ENCODE peak calls at places on chromosomes 3 and 15, in four cellular contexts. X, O, C and Y are unnamed samples.

GRCh38 chr3:81910244-81910852 is 148.9 kb upstream of the GBE1 start:
- DNase-seq in X (peak; percentile 8), O (no peak), C (peak; percentile 62), Y (no peak)

GRCh38 chr3:122586918-122587317 is 9.5 kb downstream of the PARP15 start:
- DNase-seq in X (no peak), O (no peak), C (no peak), Y (no peak)

GRCh38 chr15:94234300-94234699 is 2.9 kb downstream of the MCTP2 start:
- DNase-seq in X (peak; percentile 23), O (no peak), C (peak; percentile 6), Y (no peak)

GRCh38 chr3:140467104-140467577 is 210.7 kb upstream of the TRIM42 start:
- DNase-seq in X (peak; percentile 45), O (no peak), C (peak; percentile 60), Y (no peak)

GRCh38 chr3:112619295-112619694 is 21.6 kb downstream of the CCDC80 start:
- DNase-seq in X (no peak), O (no peak), C (no peak), Y (no peak)

GRCh38 chr3:63141-63845 is 133.3 kb upstream of the CHL1 start:
- DNase-seq in X (no peak), O (no peak), C (no peak), Y (no peak)

GRCh38 chr15:40365624-40366023 is 7.6 kb downstream of the DISP2 start:
- DNase-seq in X (no peak), O (no peak), C (no peak), Y (no peak)

GRCh38 chr3:195754141-195754540 is 33.4 kb downstream of the MUC20 start:
- DNase-seq in X (no peak), O (no peak), C (no peak), Y (no peak)

GRCh38 chr15:31062965-31063355 is 38.6 kb downstream of the TRPM1 start:
- DNase-seq in X (no peak), O (no peak), C (peak; percentile 62), Y (no peak)

GRCh38 chr15:25711691-25712090 is 151.4 kb downstream of the ATP10A start:
- DNase-seq in X (no peak), O (no peak), C (no peak), Y (no peak)